ENCODE peak calls at places on chromosomes 6 and 20, in eight cellular contexts. One of them, this sample, is unnamed.

GRCh38 chr20:23928788-23929187 is 49.2 kb upstream of the CST5 start:
- DNase-seq in CD8-positive, alpha-beta T cell: peak; percentile 35
- DNase-seq in aorta: no peak
- DNase-seq in HepG2: no peak
- DNase-seq in cardiac muscle cell: no peak
- DNase-seq in PC-3: peak; percentile 41
- DNase-seq in kidney: no peak
- DNase-seq in thoracic aorta: no peak
- DNase-seq in this sample: no peak

GRCh38 chr20:4470375-4470774 is 251.3 kb upstream of the PRND start:
- DNase-seq in CD8-positive, alpha-beta T cell: no peak
- DNase-seq in cardiac muscle cell: no peak
- DNase-seq in thoracic aorta: no peak
- DNase-seq in aorta: no peak
- DNase-seq in HepG2: no peak
- DNase-seq in kidney: no peak
- DNase-seq in PC-3: peak; percentile 63
- DNase-seq in this sample: peak; percentile 16

GRCh38 chr6:35365599-35366596 is 23.5 kb downstream of the PPARD start:
- DNase-seq in HepG2: peak; percentile 40
- DNase-seq in cardiac muscle cell: no peak
- DNase-seq in thoracic aorta: no peak
- DNase-seq in aorta: peak; percentile 4
- DNase-seq in kidney: no peak
- DNase-seq in CD8-positive, alpha-beta T cell: no peak
- DNase-seq in PC-3: peak; percentile 62
- DNase-seq in this sample: no peak

GRCh38 chr20:38473353-38473795 is 731 bp downstream of the RALGAPB start:
- DNase-seq in thoracic aorta: no peak
- DNase-seq in aorta: no peak
- DNase-seq in cardiac muscle cell: peak; percentile 58
- DNase-seq in PC-3: peak; percentile 40
- DNase-seq in kidney: no peak
- DNase-seq in HepG2: peak; percentile 67
- DNase-seq in CD8-positive, alpha-beta T cell: no peak
- DNase-seq in this sample: peak; percentile 59

GRCh38 chr6:54856137-54856536 is 9.6 kb downstream of the FAM83B start:
- DNase-seq in PC-3: no peak
- DNase-seq in cardiac muscle cell: no peak
- DNase-seq in CD8-positive, alpha-beta T cell: no peak
- DNase-seq in thoracic aorta: no peak
- DNase-seq in kidney: no peak
- DNase-seq in HepG2: no peak
- DNase-seq in aorta: no peak
- DNase-seq in this sample: peak; percentile 79

GRCh38 chr20:59939052-59939878 is 840 bp downstream of the PPP1R3D start:
- DNase-seq in kidney: peak; percentile 78
- DNase-seq in CD8-positive, alpha-beta T cell: no peak
- DNase-seq in HepG2: no peak
- DNase-seq in cardiac muscle cell: no peak
- DNase-seq in PC-3: peak; percentile 21
- DNase-seq in aorta: no peak
- DNase-seq in thoracic aorta: no peak
- DNase-seq in this sample: peak; percentile 58

GRCh38 chr6:30742316-30743098 is at the start of gene FLOT1:
- DNase-seq in PC-3: peak; percentile 98
- DNase-seq in cardiac muscle cell: peak; percentile 94
- DNase-seq in kidney: peak; percentile 99
- DNase-seq in HepG2: peak; percentile 97
- DNase-seq in CD8-positive, alpha-beta T cell: peak; percentile 66
- DNase-seq in aorta: peak; percentile 99
- DNase-seq in thoracic aorta: peak; percentile 91
- DNase-seq in this sample: peak; percentile 97

GRCh38 chr20:19913927-19914614 is 103.1 kb upstream of the NAA20 start:
- DNase-seq in cardiac muscle cell: no peak
- DNase-seq in CD8-positive, alpha-beta T cell: no peak
- DNase-seq in PC-3: peak; percentile 92
- DNase-seq in thoracic aorta: no peak
- DNase-seq in kidney: no peak
- DNase-seq in aorta: no peak
- DNase-seq in HepG2: peak; percentile 47
- DNase-seq in this sample: no peak

GRCh38 chr6:135144678-135145508 is 36.2 kb upstream of the MYB start:
- DNase-seq in kidney: no peak
- DNase-seq in thoracic aorta: no peak
- DNase-seq in PC-3: peak; percentile 58
- DNase-seq in CD8-positive, alpha-beta T cell: no peak
- DNase-seq in HepG2: peak; percentile 34
- DNase-seq in cardiac muscle cell: peak; percentile 33
- DNase-seq in aorta: no peak
- DNase-seq in this sample: peak; percentile 15

GRCh38 chr20:34525709-34526416 is 9.6 kb downstream of the DYNLRB1 start:
- DNase-seq in kidney: peak; percentile 94
- DNase-seq in CD8-positive, alpha-beta T cell: no peak
- DNase-seq in cardiac muscle cell: no peak
- DNase-seq in aorta: peak; percentile 87
- DNase-seq in thoracic aorta: peak; percentile 67
- DNase-seq in HepG2: peak; percentile 98
- DNase-seq in PC-3: peak; percentile 100
- DNase-seq in this sample: peak; percentile 91

GRCh38 chr6:167828325-167828956 is 1.7 kb downstream of the AFDN start:
- DNase-seq in CD8-positive, alpha-beta T cell: no peak
- DNase-seq in cardiac muscle cell: no peak
- DNase-seq in kidney: no peak
- DNase-seq in aorta: no peak
- DNase-seq in thoracic aorta: no peak
- DNase-seq in PC-3: peak; percentile 43
- DNase-seq in HepG2: no peak
- DNase-seq in this sample: no peak

GRCh38 chr6:85506441-85507093 is 56.7 kb downstream of the NT5E start:
- DNase-seq in cardiac muscle cell: no peak
- DNase-seq in aorta: no peak
- DNase-seq in HepG2: no peak
- DNase-seq in CD8-positive, alpha-beta T cell: no peak
- DNase-seq in kidney: no peak
- DNase-seq in thoracic aorta: no peak
- DNase-seq in PC-3: no peak
- DNase-seq in this sample: no peak

GRCh38 chr6:8579372-8579771 is 144.0 kb upstream of the SLC35B3 start:
- DNase-seq in CD8-positive, alpha-beta T cell: no peak
- DNase-seq in HepG2: no peak
- DNase-seq in kidney: no peak
- DNase-seq in PC-3: no peak
- DNase-seq in thoracic aorta: no peak
- DNase-seq in cardiac muscle cell: no peak
- DNase-seq in aorta: no peak
- DNase-seq in this sample: no peak

GRCh38 chr20:57009355-57009754 is 257.1 kb downstream of the BMP7 start:
- DNase-seq in kidney: no peak
- DNase-seq in thoracic aorta: no peak
- DNase-seq in CD8-positive, alpha-beta T cell: no peak
- DNase-seq in aorta: no peak
- DNase-seq in HepG2: no peak
- DNase-seq in cardiac muscle cell: no peak
- DNase-seq in PC-3: no peak
- DNase-seq in this sample: no peak

GRCh38 chr6:29924731-29925130 is 17.6 kb upstream of the HLA-A start:
- DNase-seq in kidney: no peak
- DNase-seq in PC-3: peak; percentile 36
- DNase-seq in cardiac muscle cell: no peak
- DNase-seq in CD8-positive, alpha-beta T cell: no peak
- DNase-seq in thoracic aorta: no peak
- DNase-seq in aorta: no peak
- DNase-seq in HepG2: no peak
- DNase-seq in this sample: no peak

GRCh38 chr6:26532699-26533523 is 5.3 kb upstream of the HMGN4 start:
- DNase-seq in thoracic aorta: peak; percentile 78
- DNase-seq in kidney: peak; percentile 88
- DNase-seq in cardiac muscle cell: peak; percentile 85
- DNase-seq in PC-3: peak; percentile 98
- DNase-seq in HepG2: peak; percentile 91
- DNase-seq in CD8-positive, alpha-beta T cell: peak; percentile 82
- DNase-seq in aorta: peak; percentile 92
- DNase-seq in this sample: peak; percentile 91
- H3K27ac ChIP-seq in thoracic aorta: peak overlapping the region; percentile 77
- H3K27ac ChIP-seq in kidney: peak overlapping the region; percentile 79
- H3K27ac ChIP-seq in cardiac muscle cell: peak overlapping the region; percentile 72
- H3K27ac ChIP-seq in PC-3: no peak overlapping the region
- H3K27ac ChIP-seq in HepG2: peak overlapping the region; percentile 56
- H3K27ac ChIP-seq in CD8-positive, alpha-beta T cell: peak overlapping the region; percentile 53
- H3K27ac ChIP-seq in aorta: peak overlapping the region; percentile 3
- H3K27ac ChIP-seq in this sample: peak overlapping the region; percentile 85

GRCh38 chr6:24596717-24597116 is 49.3 kb downstream of the KIAA0319 start:
- DNase-seq in kidney: no peak
- DNase-seq in PC-3: no peak
- DNase-seq in aorta: no peak
- DNase-seq in CD8-positive, alpha-beta T cell: no peak
- DNase-seq in HepG2: no peak
- DNase-seq in cardiac muscle cell: no peak
- DNase-seq in thoracic aorta: no peak
- DNase-seq in this sample: no peak

GRCh38 chr6:24599179-24599578 is 46.8 kb downstream of the KIAA0319 start:
- DNase-seq in thoracic aorta: no peak
- DNase-seq in cardiac muscle cell: no peak
- DNase-seq in PC-3: no peak
- DNase-seq in kidney: no peak
- DNase-seq in HepG2: no peak
- DNase-seq in CD8-positive, alpha-beta T cell: no peak
- DNase-seq in aorta: no peak
- DNase-seq in this sample: no peak

GRCh38 chr6:24603241-24603640 is 42.8 kb downstream of the KIAA0319 start:
- DNase-seq in kidney: no peak
- DNase-seq in aorta: no peak
- DNase-seq in PC-3: no peak
- DNase-seq in cardiac muscle cell: no peak
- DNase-seq in HepG2: no peak
- DNase-seq in thoracic aorta: no peak
- DNase-seq in CD8-positive, alpha-beta T cell: no peak
- DNase-seq in this sample: no peak

GRCh38 chr6:24600903-24601302 is 45.1 kb downstream of the KIAA0319 start:
- DNase-seq in HepG2: no peak
- DNase-seq in cardiac muscle cell: no peak
- DNase-seq in PC-3: no peak
- DNase-seq in thoracic aorta: no peak
- DNase-seq in kidney: no peak
- DNase-seq in CD8-positive, alpha-beta T cell: no peak
- DNase-seq in aorta: no peak
- DNase-seq in this sample: no peak

DNA sequence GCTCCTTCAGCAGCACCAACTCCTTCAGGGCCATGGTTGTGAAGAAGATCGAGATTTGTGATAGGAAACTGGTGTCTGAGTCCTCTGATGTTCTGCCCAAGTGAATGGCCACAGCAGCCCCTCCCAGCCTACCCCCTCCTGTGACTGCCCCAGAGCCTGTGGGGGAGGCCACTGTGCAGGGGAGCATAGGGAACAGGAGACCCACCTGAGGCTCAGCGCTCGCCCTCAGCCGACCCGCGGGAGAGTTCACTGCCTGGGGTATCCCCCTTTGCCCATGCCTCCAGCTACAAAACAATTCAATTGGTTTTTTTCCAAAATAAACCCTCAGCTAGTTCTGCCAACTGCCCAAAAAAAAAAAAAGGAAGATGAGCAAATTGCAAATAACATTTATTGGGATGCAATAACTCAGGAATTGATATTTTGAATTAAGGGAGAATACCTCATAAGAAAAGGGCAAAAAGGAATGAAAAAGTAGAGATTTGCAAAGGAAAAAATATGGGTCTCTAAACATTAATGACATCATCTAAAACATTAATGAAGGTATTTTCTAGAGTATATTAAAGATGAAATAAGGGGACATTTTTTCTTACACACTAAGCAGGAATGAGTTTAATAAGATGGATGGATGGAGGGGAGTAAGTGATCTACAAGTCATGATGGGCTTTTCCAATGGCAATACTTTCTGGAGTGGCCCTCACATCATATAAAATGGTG is 46.1 kb downstream of the KIAA0319 start:
- DNase-seq in cardiac muscle cell: no peak
- DNase-seq in HepG2: no peak
- DNase-seq in PC-3: no peak
- DNase-seq in CD8-positive, alpha-beta T cell: no peak
- DNase-seq in thoracic aorta: no peak
- DNase-seq in aorta: no peak
- DNase-seq in kidney: no peak
- DNase-seq in this sample: no peak
- H3K36me3 ChIP-seq in cardiac muscle cell: no peaks in the 10 kb centered on the region
- H3K36me3 ChIP-seq in HepG2: no peaks in the 10 kb centered on the region
- H3K36me3 ChIP-seq in PC-3: no peaks in the 10 kb centered on the region
- H3K36me3 ChIP-seq in CD8-positive, alpha-beta T cell: no peaks in the 10 kb centered on the region
- H3K36me3 ChIP-seq in thoracic aorta: no peaks in the 10 kb centered on the region
- H3K36me3 ChIP-seq in aorta: no peaks in the 10 kb centered on the region
- H3K36me3 ChIP-seq in kidney: no peaks in the 10 kb centered on the region
- H3K36me3 ChIP-seq in this sample: no peaks in the 10 kb centered on the region

GRCh38 chr6:97280766-97281165 is 2.2 kb downstream of the MMS22L start:
- DNase-seq in kidney: no peak
- DNase-seq in cardiac muscle cell: no peak
- DNase-seq in CD8-positive, alpha-beta T cell: no peak
- DNase-seq in HepG2: no peak
- DNase-seq in thoracic aorta: no peak
- DNase-seq in aorta: no peak
- DNase-seq in PC-3: no peak
- DNase-seq in this sample: no peak

GRCh38 chr6:97288188-97288587 is 5.2 kb upstream of the MMS22L start:
- DNase-seq in aorta: no peak
- DNase-seq in PC-3: no peak
- DNase-seq in thoracic aorta: no peak
- DNase-seq in HepG2: peak; percentile 27
- DNase-seq in kidney: no peak
- DNase-seq in CD8-positive, alpha-beta T cell: no peak
- DNase-seq in cardiac muscle cell: no peak
- DNase-seq in this sample: no peak

GRCh38 chr6:97282726-97283617 is at the start of gene MMS22L:
- DNase-seq in kidney: peak; percentile 97
- DNase-seq in CD8-positive, alpha-beta T cell: peak; percentile 80
- DNase-seq in aorta: peak; percentile 97
- DNase-seq in HepG2: peak; percentile 92
- DNase-seq in thoracic aorta: peak; percentile 71
- DNase-seq in PC-3: peak; percentile 91
- DNase-seq in cardiac muscle cell: peak; percentile 96
- DNase-seq in this sample: peak; percentile 97

GRCh38 chr6:97282238-97282725 is 734 bp downstream of the MMS22L start:
- DNase-seq in cardiac muscle cell: peak; percentile 11
- DNase-seq in thoracic aorta: no peak
- DNase-seq in HepG2: peak; percentile 9
- DNase-seq in PC-3: peak; percentile 4
- DNase-seq in aorta: no peak
- DNase-seq in kidney: no peak
- DNase-seq in CD8-positive, alpha-beta T cell: no peak
- DNase-seq in this sample: peak; percentile 18
- H3K27ac ChIP-seq in cardiac muscle cell: peak overlapping the region; percentile 76
- H3K27ac ChIP-seq in thoracic aorta: no peak overlapping the region
- H3K27ac ChIP-seq in HepG2: peak overlapping the region; percentile 76
- H3K27ac ChIP-seq in PC-3: no peak overlapping the region
- H3K27ac ChIP-seq in aorta: no peak overlapping the region
- H3K27ac ChIP-seq in kidney: no peak overlapping the region
- H3K27ac ChIP-seq in CD8-positive, alpha-beta T cell: peak overlapping the region; percentile 53
- H3K27ac ChIP-seq in this sample: peak overlapping the region; percentile 25

DNA sequence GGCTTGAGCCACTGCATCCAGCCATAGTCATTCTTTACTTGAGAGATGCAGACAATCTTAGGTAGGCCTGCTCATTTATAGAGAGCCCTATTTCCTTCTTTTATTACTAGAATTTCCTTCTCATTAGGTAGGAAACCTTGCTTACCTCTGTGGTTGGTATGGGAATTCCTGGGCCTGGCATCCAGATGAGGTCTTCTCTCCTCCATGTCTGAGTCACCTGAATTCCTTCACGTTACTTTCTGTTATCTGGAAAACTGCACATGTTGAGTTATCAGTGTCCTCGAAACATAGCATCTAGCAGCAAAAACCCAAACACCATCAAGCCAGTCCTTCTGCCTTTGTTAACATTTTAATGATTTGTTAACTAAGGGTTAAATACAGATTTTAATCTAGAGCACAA is 2.2 kb downstream of the ZNFX1 start:
- DNase-seq in HepG2: no peak
- DNase-seq in thoracic aorta: no peak
- DNase-seq in kidney: no peak
- DNase-seq in aorta: no peak
- DNase-seq in CD8-positive, alpha-beta T cell: no peak
- DNase-seq in PC-3: peak; percentile 75
- DNase-seq in cardiac muscle cell: no peak
- DNase-seq in this sample: no peak
- H3K36me3 ChIP-seq in HepG2: peaks cover 43% of the 10 kb centered on the region
- H3K36me3 ChIP-seq in thoracic aorta: peaks cover 26% of the 10 kb centered on the region
- H3K36me3 ChIP-seq in kidney: peaks cover 19% of the 10 kb centered on the region
- H3K36me3 ChIP-seq in aorta: peaks cover 3% of the 10 kb centered on the region
- H3K36me3 ChIP-seq in CD8-positive, alpha-beta T cell: peaks cover 38% of the 10 kb centered on the region
- H3K36me3 ChIP-seq in PC-3: peaks cover 46% of the 10 kb centered on the region
- H3K36me3 ChIP-seq in cardiac muscle cell: peaks cover 33% of the 10 kb centered on the region
- H3K36me3 ChIP-seq in this sample: no peaks in the 10 kb centered on the region